ENCODE peak calls at places on chromosomes 11 and 22, in seven cellular contexts. One of them, this sample, is unnamed.
A peak's percentile ranks its signal among the peaks of the same experiment; 100 is the strongest.

GRCh38 chr11:11965192-11965591 is 43.2 kb downstream of the DKK3 start:
- DNase-seq in amygdala: no peak
- DNase-seq in NCI-H2081 treated with DMSO at 0.1 percent for 48 hours: no peak
- DNase-seq in effector memory CD4-positive, alpha-beta T cell: no peak
- DNase-seq in GM23248: no peak
- DNase-seq in stimulated activated CD4-positive, alpha-beta T cell treated with anti-CD3 and anti-CD28 coated beads, Interleukin-1b, Interleukin-23, amount 100 ng/mL, for 24 hours: no peak
- DNase-seq in ACHN: no peak
- DNase-seq in this sample: no peak

GRCh38 chr11:16184588-16184987 is 171.8 kb downstream of the SOX6 start:
- DNase-seq in NCI-H2081 treated with DMSO at 0.1 percent for 48 hours: no peak
- DNase-seq in GM23248: peak; percentile 87
- DNase-seq in amygdala: no peak
- DNase-seq in ACHN: peak; percentile 48
- DNase-seq in effector memory CD4-positive, alpha-beta T cell: no peak
- DNase-seq in stimulated activated CD4-positive, alpha-beta T cell treated with anti-CD3 and anti-CD28 coated beads, Interleukin-1b, Interleukin-23, amount 100 ng/mL, for 24 hours: no peak
- DNase-seq in this sample: no peak

GRCh38 chr22:37182101-37182948 is 5.7 kb downstream of the C1QTNF6 start:
- DNase-seq in stimulated activated CD4-positive, alpha-beta T cell treated with anti-CD3 and anti-CD28 coated beads, Interleukin-1b, Interleukin-23, amount 100 ng/mL, for 24 hours: no peak
- DNase-seq in ACHN: no peak
- DNase-seq in effector memory CD4-positive, alpha-beta T cell: no peak
- DNase-seq in NCI-H2081 treated with DMSO at 0.1 percent for 48 hours: no peak
- DNase-seq in amygdala: no peak
- DNase-seq in GM23248: no peak
- DNase-seq in this sample: no peak

GRCh38 chr22:22158207-22158816 is 86.3 kb upstream of the VPREB1 start:
- DNase-seq in ACHN: no peak
- DNase-seq in effector memory CD4-positive, alpha-beta T cell: no peak
- DNase-seq in NCI-H2081 treated with DMSO at 0.1 percent for 48 hours: no peak
- DNase-seq in GM23248: no peak
- DNase-seq in stimulated activated CD4-positive, alpha-beta T cell treated with anti-CD3 and anti-CD28 coated beads, Interleukin-1b, Interleukin-23, amount 100 ng/mL, for 24 hours: no peak
- DNase-seq in amygdala: no peak
- DNase-seq in this sample: no peak

GRCh38 chr11:77322506-77322905 is 21.0 kb upstream of the GDPD4 start:
- DNase-seq in stimulated activated CD4-positive, alpha-beta T cell treated with anti-CD3 and anti-CD28 coated beads, Interleukin-1b, Interleukin-23, amount 100 ng/mL, for 24 hours: no peak
- DNase-seq in effector memory CD4-positive, alpha-beta T cell: no peak
- DNase-seq in amygdala: peak; percentile 27
- DNase-seq in ACHN: no peak
- DNase-seq in NCI-H2081 treated with DMSO at 0.1 percent for 48 hours: no peak
- DNase-seq in GM23248: peak; percentile 76
- DNase-seq in this sample: no peak

GRCh38 chr11:6635082-6635932 is 16.1 kb upstream of the TPP1 start:
- DNase-seq in NCI-H2081 treated with DMSO at 0.1 percent for 48 hours: no peak
- DNase-seq in stimulated activated CD4-positive, alpha-beta T cell treated with anti-CD3 and anti-CD28 coated beads, Interleukin-1b, Interleukin-23, amount 100 ng/mL, for 24 hours: no peak
- DNase-seq in effector memory CD4-positive, alpha-beta T cell: no peak
- DNase-seq in GM23248: peak; percentile 39
- DNase-seq in amygdala: peak; percentile 64
- DNase-seq in ACHN: no peak
- DNase-seq in this sample: no peak

GRCh38 chr11:61888043-61888442 is 3.3 kb downstream of the FADS3 start:
- DNase-seq in NCI-H2081 treated with DMSO at 0.1 percent for 48 hours: no peak
- DNase-seq in GM23248: peak; percentile 95
- DNase-seq in stimulated activated CD4-positive, alpha-beta T cell treated with anti-CD3 and anti-CD28 coated beads, Interleukin-1b, Interleukin-23, amount 100 ng/mL, for 24 hours: no peak
- DNase-seq in effector memory CD4-positive, alpha-beta T cell: no peak
- DNase-seq in ACHN: peak; percentile 89
- DNase-seq in amygdala: no peak
- DNase-seq in this sample: no peak

GRCh38 chr22:25970348-25970995 is 198.8 kb upstream of the SEZ6L start:
- DNase-seq in ACHN: no peak
- DNase-seq in NCI-H2081 treated with DMSO at 0.1 percent for 48 hours: peak; percentile 13
- DNase-seq in GM23248: no peak
- DNase-seq in stimulated activated CD4-positive, alpha-beta T cell treated with anti-CD3 and anti-CD28 coated beads, Interleukin-1b, Interleukin-23, amount 100 ng/mL, for 24 hours: no peak
- DNase-seq in effector memory CD4-positive, alpha-beta T cell: no peak
- DNase-seq in amygdala: no peak
- DNase-seq in this sample: no peak

GRCh38 chr11:60703374-60703773 is 4.0 kb downstream of the MS4A8 start:
- DNase-seq in effector memory CD4-positive, alpha-beta T cell: no peak
- DNase-seq in GM23248: no peak
- DNase-seq in amygdala: no peak
- DNase-seq in ACHN: no peak
- DNase-seq in stimulated activated CD4-positive, alpha-beta T cell treated with anti-CD3 and anti-CD28 coated beads, Interleukin-1b, Interleukin-23, amount 100 ng/mL, for 24 hours: no peak
- DNase-seq in NCI-H2081 treated with DMSO at 0.1 percent for 48 hours: no peak
- DNase-seq in this sample: no peak

GRCh38 chr11:61972796-61973602 is 5.6 kb upstream of the FTH1 start:
- DNase-seq in effector memory CD4-positive, alpha-beta T cell: no peak
- DNase-seq in ACHN: peak; percentile 25
- DNase-seq in amygdala: no peak
- DNase-seq in NCI-H2081 treated with DMSO at 0.1 percent for 48 hours: no peak
- DNase-seq in GM23248: peak; percentile 87
- DNase-seq in stimulated activated CD4-positive, alpha-beta T cell treated with anti-CD3 and anti-CD28 coated beads, Interleukin-1b, Interleukin-23, amount 100 ng/mL, for 24 hours: no peak
- DNase-seq in this sample: no peak

GRCh38 chr22:50314081-50314454 is 6.6 kb upstream of the PLXNB2 start:
- DNase-seq in amygdala: no peak
- DNase-seq in GM23248: no peak
- DNase-seq in ACHN: no peak
- DNase-seq in effector memory CD4-positive, alpha-beta T cell: no peak
- DNase-seq in stimulated activated CD4-positive, alpha-beta T cell treated with anti-CD3 and anti-CD28 coated beads, Interleukin-1b, Interleukin-23, amount 100 ng/mL, for 24 hours: no peak
- DNase-seq in NCI-H2081 treated with DMSO at 0.1 percent for 48 hours: no peak
- DNase-seq in this sample: no peak

GRCh38 chr11:125036933-125037332 is 26.2 kb upstream of the SLC37A2 start:
- DNase-seq in amygdala: no peak
- DNase-seq in ACHN: peak; percentile 10
- DNase-seq in effector memory CD4-positive, alpha-beta T cell: no peak
- DNase-seq in stimulated activated CD4-positive, alpha-beta T cell treated with anti-CD3 and anti-CD28 coated beads, Interleukin-1b, Interleukin-23, amount 100 ng/mL, for 24 hours: no peak
- DNase-seq in NCI-H2081 treated with DMSO at 0.1 percent for 48 hours: no peak
- DNase-seq in GM23248: peak; percentile 96
- DNase-seq in this sample: no peak

GRCh38 chr11:315051-315481 is 1.2 kb downstream of the IFITM1 start:
- DNase-seq in GM23248: peak; percentile 33
- DNase-seq in amygdala: no peak
- DNase-seq in ACHN: no peak
- DNase-seq in stimulated activated CD4-positive, alpha-beta T cell treated with anti-CD3 and anti-CD28 coated beads, Interleukin-1b, Interleukin-23, amount 100 ng/mL, for 24 hours: no peak
- DNase-seq in NCI-H2081 treated with DMSO at 0.1 percent for 48 hours: no peak
- DNase-seq in effector memory CD4-positive, alpha-beta T cell: no peak
- DNase-seq in this sample: no peak

GRCh38 chr22:29647954-29648737 is 44.7 kb downstream of the NF2 start:
- DNase-seq in NCI-H2081 treated with DMSO at 0.1 percent for 48 hours: no peak
- DNase-seq in amygdala: no peak
- DNase-seq in stimulated activated CD4-positive, alpha-beta T cell treated with anti-CD3 and anti-CD28 coated beads, Interleukin-1b, Interleukin-23, amount 100 ng/mL, for 24 hours: no peak
- DNase-seq in effector memory CD4-positive, alpha-beta T cell: no peak
- DNase-seq in GM23248: no peak
- DNase-seq in ACHN: no peak
- DNase-seq in this sample: no peak

GRCh38 chr22:49934144-49934890 is 15.9 kb downstream of the CRELD2 start:
- DNase-seq in GM23248: peak; percentile 62
- DNase-seq in effector memory CD4-positive, alpha-beta T cell: peak; percentile 43
- DNase-seq in stimulated activated CD4-positive, alpha-beta T cell treated with anti-CD3 and anti-CD28 coated beads, Interleukin-1b, Interleukin-23, amount 100 ng/mL, for 24 hours: no peak
- DNase-seq in NCI-H2081 treated with DMSO at 0.1 percent for 48 hours: no peak
- DNase-seq in amygdala: no peak
- DNase-seq in ACHN: peak; percentile 16
- DNase-seq in this sample: no peak